ENCODE peak calls at places on chromosomes 5 and 9, in six cellular contexts. E is neural crest cell; X is stimulated activated CD4-positive, alpha-beta T cell treated with anti-CD3 and anti-CD28 coated beads, Interleukin-4, amount 100 ng/mL, for 48 hours; M is spleen; I is posterior cingulate gyrus; H is mucosa of descending colon. D is an unnamed sample.

GRCh38 chr9:83544002-83544698 is 5.9 kb upstream of the FRMD3 start:
- DNase-seq in E (no peak), X (no peak), M (no peak), I (no peak), H (peak), D (peak)

GRCh38 chr5:89827388-89827787 is 582.2 kb downstream of the CETN3 start:
- DNase-seq in E (no peak), X (no peak), M (no peak), I (peak), H (no peak), D (no peak)

GRCh38 chr5:126499742-126500396 is 76.7 kb downstream of the GRAMD2B start:
- DNase-seq in E (no peak), X (no peak), M (no peak), I (no peak), H (no peak), D (peak)

GRCh38 chr9:22452415-22453010 is 5.9 kb downstream of the DMRTA1 start:
- DNase-seq in E (peak), X (peak), M (peak), I (no peak), H (peak), D (peak)

GRCh38 chr5:179393078-179393477 is 47.8 kb upstream of the ADAMTS2 start:
- DNase-seq in E (no peak), X (no peak), M (no peak), I (no peak), H (no peak), D (no peak)

GRCh38 chr9:73133921-73134407 is 17.7 kb upstream of the ANXA1 start:
- DNase-seq in E (no peak), X (no peak), M (no peak), I (no peak), H (no peak), D (no peak)

GRCh38 chr5:17096975-17097695 is 120.3 kb upstream of the BASP1 start:
- DNase-seq in E (peak), X (no peak), M (no peak), I (no peak), H (no peak), D (no peak)

GRCh38 chr5:148626986-148627385 is 27.3 kb downstream of the HTR4 start:
- DNase-seq in E (no peak), X (no peak), M (no peak), I (no peak), H (no peak), D (no peak)

GRCh38 chr5:99104538-99105132 is 175.8 kb upstream of the CHD1 start:
- DNase-seq in E (no peak), X (no peak), M (no peak), I (no peak), H (no peak), D (peak)

GRCh38 chr9:135474915-135475314 is 4.7 kb upstream of the PPP1R26 start:
- DNase-seq in E (peak), X (no peak), M (no peak), I (peak), H (peak), D (peak)

GRCh38 chr9:15220658-15221310 is 86.2 kb downstream of the TTC39B start:
- DNase-seq in E (no peak), X (no peak), M (no peak), I (no peak), H (no peak), D (no peak)

GRCh38 chr9:111891910-111892499 is 4.6 kb upstream of the UGCG start:
- DNase-seq in E (no peak), X (no peak), M (no peak), I (no peak), H (peak), D (no peak)

GRCh38 chr5:55896238-55896637 is 45.1 kb downstream of the IL31RA start:
- DNase-seq in E (no peak), X (no peak), M (no peak), I (no peak), H (no peak), D (no peak)

GRCh38 chr9:29211681-29212589 is 1638.7 kb upstream of the C9orf72 start:
- DNase-seq in E (peak), X (peak), M (no peak), I (peak), H (peak), D (peak)

GRCh38 chr5:181187500-181188213 is 17.3 kb downstream of the TRIM7 start:
- DNase-seq in E (peak), X (peak), M (peak), I (peak), H (peak), D (peak)

GRCh38 chr5:134435525-134435924 is 23.8 kb upstream of the CDKN2AIPNL start:
- DNase-seq in E (no peak), X (no peak), M (peak), I (no peak), H (no peak), D (no peak)

GRCh38 chr9:134602547-134603362 is 38.8 kb upstream of the COL5A1 start:
- DNase-seq in E (no peak), X (no peak), M (no peak), I (no peak), H (no peak), D (no peak)

D was measured in HAP-1.